ENCODE peak calls at places on chromosomes 3 and 15, in six cellular contexts. Z is A549, D is K562, U is endothelial cell of umbilical vein, X is GM12878, Y is HepG2. Q is an unnamed sample.

GRCh38 chr3:129829640-129830039 is 63.9 kb downstream of the TMCC1 start:
- DNase-seq in D (peak; percentile 67), Y (peak; percentile 83), Z (peak; percentile 87), U (peak; percentile 78), X (no peak), Q (peak; percentile 72)

GRCh38 chr15:22962611-22963010 is 17.6 kb downstream of the CYFIP1 start:
- DNase-seq in U (no peak), X (no peak), Y (no peak), D (no peak), Z (no peak), Q (no peak)

GRCh38 chr3:162195147-162195546 is 698.5 kb downstream of the OTOL1 start:
- DNase-seq in Z (no peak), D (no peak), X (no peak), U (no peak), Y (no peak), Q (no peak)

GRCh38 chr3:151087648-151088047 is 2.2 kb downstream of the MED12L start:
- DNase-seq in D (no peak), X (no peak), Y (no peak), U (no peak), Z (no peak), Q (no peak)

GRCh38 chr3:49110780-49111179 is 6.2 kb upstream of the QARS1 start:
- DNase-seq in X (no peak), Y (no peak), U (no peak), Z (no peak), D (no peak), Q (no peak)

GRCh38 chr3:50450135-50450911 is 53.1 kb downstream of the CACNA2D2 start:
- DNase-seq in D (no peak), U (peak; percentile 50), Y (peak; percentile 12), X (no peak), Z (no peak), Q (no peak)

GRCh38 chr3:177336841-177337430 is 139.7 kb upstream of the TBL1XR1 start:
- DNase-seq in Z (no peak), D (no peak), X (no peak), U (no peak), Y (no peak), Q (peak; percentile 63)

GRCh38 chr3:55489804-55490132 is 2.7 kb upstream of the WNT5A start:
- DNase-seq in Y (no peak), D (no peak), U (no peak), Z (no peak), X (no peak), Q (no peak)

GRCh38 chr3:149373235-149374125 is 4.0 kb downstream of the TM4SF1 start:
- DNase-seq in X (no peak), U (peak; percentile 67), Y (peak; percentile 70), Z (peak; percentile 73), D (no peak), Q (peak; percentile 62)

GRCh38 chr15:76840830-76841460 is 64.2 kb downstream of the SCAPER start:
- DNase-seq in Y (peak; percentile 26), D (peak; percentile 16), X (no peak), U (peak; percentile 51), Z (peak; percentile 48), Q (peak; percentile 52)

GRCh38 chr3:158845748-158846350 is 44.0 kb downstream of the MFSD1 start:
- DNase-seq in X (no peak), Y (peak; percentile 41), Z (peak; percentile 49), D (peak; percentile 64), U (peak; percentile 30), Q (peak; percentile 47)

GRCh38 chr3:16338999-16339398 is 74.0 kb downstream of the OXNAD1 start:
- DNase-seq in X (no peak), D (no peak), Y (peak; percentile 16), Z (peak; percentile 34), U (peak; percentile 31), Q (peak; percentile 58)

GRCh38 chr3:113534365-113534764 is 2.0 kb downstream of the SIDT1 start:
- DNase-seq in U (no peak), Y (no peak), Z (no peak), D (no peak), X (no peak), Q (no peak)

GRCh38 chr15:92921215-92922131 is 21.3 kb downstream of the CHD2 start:
- DNase-seq in Z (peak; percentile 60), D (no peak), U (peak; percentile 67), X (no peak), Y (no peak), Q (no peak)

GRCh38 chr3:111803123-111803593 is 55.9 kb upstream of the PHLDB2 start:
- DNase-seq in X (no peak), U (no peak), Z (peak; percentile 93), D (no peak), Y (no peak), Q (no peak)

GRCh38 chr15:68342351-68342750 is 64.8 kb downstream of the FEM1B start:
- DNase-seq in X (no peak), D (no peak), U (no peak), Z (no peak), Y (no peak), Q (no peak)

GRCh38 chr15:29570931-29571727 is 251.1 kb downstream of the TJP1 start:
- DNase-seq in Z (peak; percentile 40), D (no peak), X (no peak), U (peak; percentile 38), Y (no peak), Q (no peak)
- TF ChIP-seq POLR2A in Z (no peak), D (no peak), X (no peak), U (no peak), Y (no peak), Q (no peak)

DNA sequence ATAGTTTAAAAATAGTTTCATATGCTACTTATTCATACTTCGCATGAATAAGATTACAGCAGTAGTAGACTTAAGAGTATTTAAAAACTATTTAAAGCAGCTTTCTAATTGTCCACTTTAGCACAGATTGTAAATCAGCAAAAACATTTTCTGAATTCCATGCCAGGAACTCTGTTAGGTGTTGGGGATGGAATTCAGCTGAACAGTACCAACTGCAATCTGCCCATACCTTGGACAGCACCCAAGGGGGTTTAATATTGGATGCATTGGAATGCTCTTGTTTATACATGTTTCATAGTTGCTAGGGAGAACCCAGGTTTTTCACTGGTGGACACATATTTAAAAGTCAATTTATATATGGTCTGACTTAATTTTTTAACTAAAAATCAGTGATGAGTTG is 74.8 kb downstream of the PPM1L start:
- DNase-seq in X (no peak), U (no peak), Y (no peak), Z (no peak), D (no peak), Q (no peak)
- TF ChIP-seq MYC in X (no peak), U (no peak), Y (no peak), Z (no peak), D (no peak), Q (no peak)

GRCh38 chr15:34969340-34970097 is at the start of gene AQR:
- DNase-seq in Z (peak; percentile 99), X (peak; percentile 87), D (peak; percentile 97), Y (peak; percentile 96), U (peak; percentile 98), Q (peak; percentile 97)
- TF ChIP-seq POLR2A in Z (peak; percentile 87), X (peak; percentile 93), D (peak; percentile 97), Y (peak; percentile 88), U (peak; percentile 83), Q (peak; percentile 94)

GRCh38 chr15:98958918-98959639 is 48.5 kb downstream of the PGPEP1L start:
- DNase-seq in U (no peak), D (no peak), Z (no peak), X (no peak), Y (no peak), Q (no peak)
- TF ChIP-seq MYC in U (no peak), D (no peak), Z (no peak), X (no peak), Y (no peak), Q (no peak)